ENCODE peak calls at places on chromosomes 1 and 21, in four cellular contexts. One of them, this sample, is unnamed.
A peak's percentile ranks its signal among the peaks of the same experiment; 100 is the strongest.

GRCh38 chr21:33388188-33388587 is 15.0 kb upstream of the IFNGR2 start:
- DNase-seq in IMR-90: no peak
- DNase-seq in AG04450: no peak
- DNase-seq in HL-60: peak; percentile 55
- DNase-seq in this sample: no peak

GRCh38 chr1:110307239-110307974 is 31.8 kb upstream of the RBM15 start:
- DNase-seq in IMR-90: no peak
- DNase-seq in AG04450: no peak
- DNase-seq in HL-60: no peak
- DNase-seq in this sample: no peak

GRCh38 chr1:85378526-85378925 is 86.4 kb downstream of the DDAH1 start:
- DNase-seq in IMR-90: no peak
- DNase-seq in AG04450: no peak
- DNase-seq in HL-60: no peak
- DNase-seq in this sample: no peak

GRCh38 chr1:56291374-56291841 is 288.0 kb downstream of the PLPP3 start:
- DNase-seq in IMR-90: no peak
- DNase-seq in AG04450: no peak
- DNase-seq in HL-60: no peak
- DNase-seq in this sample: peak; percentile 74

GRCh38 chr1:202569393-202570322 is 140.6 kb downstream of the SYT2 start:
- DNase-seq in IMR-90: no peak
- DNase-seq in AG04450: no peak
- DNase-seq in HL-60: no peak
- DNase-seq in this sample: no peak

GRCh38 chr1:244171241-244171985 is 120.3 kb downstream of the ZBTB18 start:
- DNase-seq in IMR-90: no peak
- DNase-seq in AG04450: no peak
- DNase-seq in HL-60: no peak
- DNase-seq in this sample: peak; percentile 44

GRCh38 chr1:100924212-100924611 is 28.3 kb downstream of the SLC30A7 start:
- DNase-seq in IMR-90: peak; percentile 54
- DNase-seq in AG04450: no peak
- DNase-seq in HL-60: no peak
- DNase-seq in this sample: no peak

GRCh38 chr1:40919475-40920011 is 57.4 kb upstream of the CITED4 start:
- DNase-seq in IMR-90: no peak
- DNase-seq in AG04450: no peak
- DNase-seq in HL-60: no peak
- DNase-seq in this sample: no peak

GRCh38 chr21:31560479-31560878 is 99.0 kb upstream of the SOD1 start:
- DNase-seq in IMR-90: no peak
- DNase-seq in AG04450: no peak
- DNase-seq in HL-60: no peak
- DNase-seq in this sample: no peak
- H3K4me3 ChIP-seq in IMR-90: no peak overlapping the region
- H3K4me3 ChIP-seq in AG04450: no peak overlapping the region
- H3K4me3 ChIP-seq in HL-60: no peak overlapping the region
- H3K4me3 ChIP-seq in this sample: no peak overlapping the region

DNA sequence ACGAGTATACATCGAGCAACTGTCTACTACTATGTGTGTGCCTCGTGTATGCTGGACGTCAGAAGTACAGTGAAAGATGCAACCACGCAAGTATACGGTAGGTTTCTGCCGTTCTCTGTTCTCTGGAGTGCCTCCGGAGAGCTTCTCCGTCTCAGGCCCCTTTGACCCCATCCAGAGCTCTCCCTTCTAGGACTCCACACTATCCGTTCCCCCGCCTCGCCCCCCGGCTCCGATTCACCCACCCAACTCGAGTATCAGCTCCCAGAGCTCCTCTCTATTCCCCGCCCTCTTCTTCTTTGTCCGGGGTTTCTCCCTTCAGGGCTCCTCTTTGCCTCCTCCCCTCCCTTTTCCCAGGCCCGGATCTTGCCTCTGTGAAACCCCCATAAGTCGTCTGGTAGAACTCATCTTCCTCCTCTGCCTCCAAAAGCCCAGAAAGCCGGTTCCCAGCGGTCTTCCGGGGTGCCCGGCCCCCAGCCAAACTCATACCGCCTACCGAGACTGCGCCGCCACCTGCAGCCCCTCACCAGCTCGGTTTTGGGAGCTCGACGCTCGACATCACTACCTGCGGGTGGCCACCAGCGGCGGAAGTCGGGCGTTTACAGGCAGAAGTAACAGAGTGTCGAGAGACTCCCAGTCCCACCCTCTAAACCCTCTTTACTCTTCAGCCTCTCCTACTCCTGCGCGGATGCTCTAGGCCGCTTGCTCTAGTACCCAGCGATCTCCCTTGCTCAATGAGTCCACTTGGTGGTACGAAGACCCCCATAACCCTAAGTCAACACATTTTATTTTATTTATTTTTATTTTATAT is at the start of gene VPS72:
- DNase-seq in IMR-90: peak; percentile 88
- DNase-seq in AG04450: peak; percentile 76
- DNase-seq in HL-60: peak; percentile 92
- DNase-seq in this sample: peak; percentile 89
- TF ChIP-seq CTCF in IMR-90: no peak
- TF ChIP-seq CTCF in AG04450: no peak
- TF ChIP-seq CTCF in HL-60: no peak
- TF ChIP-seq CTCF in this sample: peak; percentile 20

GRCh38 chr1:64172458-64172983 is 30.9 kb upstream of the UBE2U start:
- DNase-seq in IMR-90: peak; percentile 69
- DNase-seq in AG04450: no peak
- DNase-seq in HL-60: no peak
- DNase-seq in this sample: peak; percentile 28
- H3K4me3 ChIP-seq in IMR-90: no peak overlapping the region
- H3K4me3 ChIP-seq in AG04450: no peak overlapping the region
- H3K4me3 ChIP-seq in HL-60: no peak overlapping the region
- H3K4me3 ChIP-seq in this sample: no peak overlapping the region

GRCh38 chr1:218163371-218163770 is 121.7 kb upstream of the RRP15 start:
- DNase-seq in IMR-90: no peak
- DNase-seq in AG04450: no peak
- DNase-seq in HL-60: no peak
- DNase-seq in this sample: no peak

GRCh38 chr1:218165687-218166088 is 119.4 kb upstream of the RRP15 start:
- DNase-seq in IMR-90: no peak
- DNase-seq in AG04450: no peak
- DNase-seq in HL-60: no peak
- DNase-seq in this sample: no peak

GRCh38 chr1:218164930-218165686 is 120.0 kb upstream of the RRP15 start:
- DNase-seq in IMR-90: no peak
- DNase-seq in AG04450: no peak
- DNase-seq in HL-60: peak; percentile 18
- DNase-seq in this sample: no peak

GRCh38 chr1:218164111-218164929 is 120.8 kb upstream of the RRP15 start:
- DNase-seq in IMR-90: peak; percentile 12
- DNase-seq in AG04450: no peak
- DNase-seq in HL-60: no peak
- DNase-seq in this sample: peak; percentile 5
- TF ChIP-seq CTCF in IMR-90: no peak
- TF ChIP-seq CTCF in AG04450: peak; percentile 7
- TF ChIP-seq CTCF in HL-60: no peak
- TF ChIP-seq CTCF in this sample: no peak

GRCh38 chr1:156675271-156675708 is 1.9 kb downstream of the NES start:
- DNase-seq in IMR-90: no peak
- DNase-seq in AG04450: no peak
- DNase-seq in HL-60: no peak
- DNase-seq in this sample: no peak

GRCh38 chr1:156675715-156676311 is 1.4 kb downstream of the NES start:
- DNase-seq in IMR-90: peak; percentile 39
- DNase-seq in AG04450: no peak
- DNase-seq in HL-60: no peak
- DNase-seq in this sample: no peak

GRCh38 chr1:156671804-156672203 is 5.4 kb downstream of the NES start:
- DNase-seq in IMR-90: no peak
- DNase-seq in AG04450: no peak
- DNase-seq in HL-60: no peak
- DNase-seq in this sample: no peak

GRCh38 chr1:156670791-156671190 is 6.4 kb downstream of the NES start:
- DNase-seq in IMR-90: no peak
- DNase-seq in AG04450: no peak
- DNase-seq in HL-60: no peak
- DNase-seq in this sample: no peak

GRCh38 chr1:156673387-156674121 is 3.7 kb downstream of the NES start:
- DNase-seq in IMR-90: peak; percentile 39
- DNase-seq in AG04450: no peak
- DNase-seq in HL-60: no peak
- DNase-seq in this sample: no peak
- H3K4me3 ChIP-seq in IMR-90: no peak overlapping the region
- H3K4me3 ChIP-seq in AG04450: no peak overlapping the region
- H3K4me3 ChIP-seq in HL-60: no peak overlapping the region
- H3K4me3 ChIP-seq in this sample: no peak overlapping the region

DNA sequence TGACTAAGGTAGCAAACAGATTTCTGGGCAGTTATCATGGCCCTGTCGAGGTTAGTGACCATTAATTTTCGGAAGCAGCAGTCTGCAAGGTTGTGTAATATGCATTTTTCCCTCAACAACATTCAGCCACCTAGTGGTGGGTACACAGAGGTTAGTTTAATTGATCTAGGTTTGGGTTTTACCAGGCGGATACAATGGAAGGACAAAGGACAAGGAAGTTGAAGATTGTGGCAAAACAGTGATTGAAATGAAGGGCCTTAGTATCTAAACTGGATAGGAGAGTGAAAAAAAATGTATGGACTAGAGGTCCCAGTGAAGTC is 2.6 kb downstream of the ARMH1 start:
- DNase-seq in IMR-90: peak; percentile 53
- DNase-seq in AG04450: no peak
- DNase-seq in HL-60: peak; percentile 49
- DNase-seq in this sample: peak; percentile 72
- TF ChIP-seq CTCF in IMR-90: peak; percentile 48
- TF ChIP-seq CTCF in AG04450: peak; percentile 60
- TF ChIP-seq CTCF in HL-60: peak; percentile 66
- TF ChIP-seq CTCF in this sample: peak; percentile 61

DNA sequence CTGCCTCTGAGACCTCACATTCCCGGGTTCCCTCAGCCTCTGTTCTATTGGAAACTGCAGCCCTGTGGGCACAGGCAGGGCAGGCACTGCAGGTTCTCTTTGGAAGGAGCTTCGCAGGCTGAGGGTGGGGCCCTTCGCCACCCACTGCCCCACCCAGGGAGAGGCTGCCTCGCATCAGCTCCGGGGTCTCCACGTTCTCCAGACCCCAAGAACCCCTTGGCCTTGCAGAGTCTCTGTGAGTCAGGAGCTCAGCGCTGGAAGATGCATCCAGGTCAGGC is 8.6 kb upstream of the C1orf159 start:
- DNase-seq in IMR-90: no peak
- DNase-seq in AG04450: no peak
- DNase-seq in HL-60: no peak
- DNase-seq in this sample: no peak
- H3K4me3 ChIP-seq in IMR-90: no peak overlapping the region
- H3K4me3 ChIP-seq in AG04450: no peak overlapping the region
- H3K4me3 ChIP-seq in HL-60: no peak overlapping the region
- H3K4me3 ChIP-seq in this sample: no peak overlapping the region

DNA sequence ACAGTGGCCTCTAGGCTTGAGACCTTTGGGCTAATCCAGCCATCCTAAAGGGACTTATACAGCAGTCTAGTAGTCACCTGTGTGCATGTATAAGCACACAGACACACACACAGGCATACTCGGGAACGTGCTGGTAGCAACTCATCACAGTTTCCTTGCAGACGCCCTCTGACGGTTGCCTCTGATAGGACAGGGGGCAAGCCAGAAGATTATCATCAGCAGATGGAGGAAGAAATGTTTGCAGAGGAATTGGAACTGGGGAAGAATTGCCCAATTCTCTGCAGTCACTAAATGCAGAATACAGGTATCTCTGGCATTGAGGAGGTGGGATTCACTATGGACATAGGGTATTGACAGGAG is 222.2 kb downstream of the C1orf94 start:
- DNase-seq in IMR-90: no peak
- DNase-seq in AG04450: no peak
- DNase-seq in HL-60: no peak
- DNase-seq in this sample: no peak
- TF ChIP-seq CTCF in IMR-90: no peak
- TF ChIP-seq CTCF in AG04450: no peak
- TF ChIP-seq CTCF in HL-60: no peak
- TF ChIP-seq CTCF in this sample: no peak

GRCh38 chr1:22001409-22001808 is at the start of gene CELA3A:
- DNase-seq in IMR-90: no peak
- DNase-seq in AG04450: no peak
- DNase-seq in HL-60: no peak
- DNase-seq in this sample: no peak
- H3K4me3 ChIP-seq in IMR-90: no peak within 1 kb of the TSS
- H3K4me3 ChIP-seq in AG04450: no peak within 1 kb of the TSS
- H3K4me3 ChIP-seq in HL-60: no peak within 1 kb of the TSS
- H3K4me3 ChIP-seq in this sample: no peak within 1 kb of the TSS

DNA sequence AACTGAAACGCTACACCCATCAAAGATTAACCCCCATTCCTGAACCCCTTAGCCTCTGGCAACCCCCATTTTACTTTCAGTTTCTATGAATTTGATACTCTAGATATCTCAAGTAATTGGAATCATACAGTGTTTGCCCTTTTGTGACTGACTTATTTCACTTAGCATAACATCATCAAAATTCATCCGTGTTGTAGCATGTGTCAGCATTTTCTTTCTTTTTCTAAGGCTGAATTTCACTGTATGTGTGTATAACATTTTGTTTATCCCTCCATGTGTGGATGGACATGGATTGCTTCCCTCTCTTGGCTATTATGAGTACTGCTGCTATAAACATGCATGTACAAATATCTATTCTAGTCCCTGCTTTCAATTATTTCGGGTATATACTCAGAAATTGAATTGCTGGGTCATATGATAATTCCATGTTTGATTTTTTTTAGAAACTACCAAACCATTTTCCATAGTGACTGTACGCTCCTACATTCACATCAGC is 97.3 kb downstream of the MAP3K21 start:
- DNase-seq in IMR-90: no peak
- DNase-seq in AG04450: no peak
- DNase-seq in HL-60: no peak
- DNase-seq in this sample: no peak
- TF ChIP-seq CTCF in IMR-90: no peak
- TF ChIP-seq CTCF in AG04450: peak; percentile 19
- TF ChIP-seq CTCF in HL-60: no peak
- TF ChIP-seq CTCF in this sample: peak; percentile 28